ENCODE peak calls at places on chromosomes 1 and 21, in four cellular contexts. T is brain microvascular endothelial cell; D is stimulated activated CD4-positive, alpha-beta T cell treated with anti-CD3 and anti-CD28 coated beads, Interleukin-15, amount 100 ng/mL, for 24 hours; Q is caudate nucleus. Y is an unnamed sample.

GRCh38 chr1:175902281-175902680 is 158.9 kb upstream of the TNR start:
- DNase-seq in T (no peak), D (no peak), Q (no peak), Y (no peak)

GRCh38 chr1:161676958-161677689 is 14.2 kb downstream of the FCGR2B start:
- DNase-seq in T (no peak), D (no peak), Q (no peak), Y (no peak)

GRCh38 chr1:230385173-230385480 is 41.0 kb downstream of the PGBD5 start:
- DNase-seq in T (no peak), D (no peak), Q (no peak), Y (no peak)

GRCh38 chr1:167678422-167678821 is 43.4 kb upstream of the MPZL1 start:
- DNase-seq in T (no peak), D (no peak), Q (no peak), Y (no peak)

GRCh38 chr1:64920936-64921589 is 45.3 kb downstream of the JAK1 start:
- DNase-seq in T (peak; percentile 46), D (no peak), Q (no peak), Y (no peak)

GRCh38 chr1:14824314-14824915 is 225.9 kb downstream of the KAZN start:
- DNase-seq in T (no peak), D (no peak), Q (no peak), Y (no peak)

GRCh38 chr1:78102916-78103315 is 57.1 kb downstream of the GIPC2 start:
- DNase-seq in T (no peak), D (no peak), Q (no peak), Y (no peak)

GRCh38 chr1:165034136-165034535 is 322.4 kb downstream of the LMX1A start:
- DNase-seq in T (no peak), D (no peak), Q (no peak), Y (no peak)

GRCh38 chr1:192967211-192967877 is 91.8 kb downstream of the UCHL5 start:
- DNase-seq in T (no peak), D (no peak), Q (no peak), Y (no peak)

GRCh38 chr1:20732588-20733360 is at the start of gene SH2D5:
- DNase-seq in T (peak; percentile 95), D (peak; percentile 87), Q (no peak), Y (peak; percentile 91)

GRCh38 chr21:33688343-33688742 is 46.0 kb downstream of the ITSN1 start:
- DNase-seq in T (peak; percentile 25), D (no peak), Q (no peak), Y (no peak)

GRCh38 chr1:44239337-44239960 is 26.2 kb downstream of the DMAP1 start:
- DNase-seq in T (peak; percentile 60), D (no peak), Q (no peak), Y (no peak)

GRCh38 chr1:154306151-154306550 is 14.7 kb upstream of the AQP10 start:
- DNase-seq in T (no peak), D (no peak), Q (no peak), Y (no peak)

GRCh38 chr1:107228704-107229103 is 87.9 kb downstream of the NTNG1 start:
- DNase-seq in T (no peak), D (no peak), Q (no peak), Y (peak; percentile 22)

GRCh38 chr21:45640888-45641479 is 2.5 kb upstream of the PCBP3 start:
- DNase-seq in T (peak; percentile 61), D (peak; percentile 39), Q (no peak), Y (no peak)

GRCh38 chr1:24414884-24415333 is 693 bp upstream of the NIPAL3 start:
- DNase-seq in T (no peak), D (no peak), Q (no peak), Y (no peak)

GRCh38 chr1:75425001-75425400 is 185.9 kb downstream of the SLC44A5 start:
- DNase-seq in T (no peak), D (no peak), Q (no peak), Y (no peak)

GRCh38 chr1:178938959-178939317 is 68.1 kb upstream of the ANGPTL1 start:
- DNase-seq in T (no peak), D (no peak), Q (no peak), Y (no peak)

GRCh38 chr1:16112558-16113555 is 39.4 kb upstream of the FAM131C start:
- DNase-seq in T (no peak), D (no peak), Q (no peak), Y (no peak)

GRCh38 chr1:30378023-30378596 is 345.3 kb downstream of the MATN1 start:
- DNase-seq in T (no peak), D (no peak), Q (no peak), Y (no peak)

GRCh38 chr1:10271869-10272268 is 61.5 kb downstream of the KIF1B start:
- DNase-seq in T (no peak), D (no peak), Q (no peak), Y (no peak)

GRCh38 chr1:182189535-182190066 is 128.1 kb upstream of the ZNF648 start:
- DNase-seq in T (no peak), D (no peak), Q (no peak), Y (no peak)